ENCODE peak calls at places on chromosome 19, in four cellular contexts. One of them, this sample, is unnamed.

GRCh38 chr19:4057913-4058695 is 8.6 kb downstream of the ZBTB7A start:
- DNase-seq in sigmoid colon: peak; percentile 97
- DNase-seq in GM23338: peak; percentile 1
- DNase-seq in HL-60: peak; percentile 64
- DNase-seq in this sample: peak; percentile 88

GRCh38 chr19:7679017-7679720 is 1.5 kb upstream of the TRAPPC5 start:
- DNase-seq in sigmoid colon: no peak
- DNase-seq in GM23338: no peak
- DNase-seq in HL-60: peak; percentile 80
- DNase-seq in this sample: peak; percentile 91

GRCh38 chr19:50475736-50476223 is 527 bp upstream of the EMC10 start:
- DNase-seq in sigmoid colon: no peak
- DNase-seq in GM23338: no peak
- DNase-seq in HL-60: no peak
- DNase-seq in this sample: no peak

GRCh38 chr19:17794731-17795494 is at the start of gene B3GNT3:
- DNase-seq in sigmoid colon: no peak
- DNase-seq in GM23338: peak; percentile 89
- DNase-seq in HL-60: peak; percentile 15
- DNase-seq in this sample: no peak

GRCh38 chr19:13987101-13987890 is 18.8 kb downstream of the RFX1 start:
- DNase-seq in sigmoid colon: no peak
- DNase-seq in GM23338: no peak
- DNase-seq in HL-60: peak; percentile 87
- DNase-seq in this sample: peak; percentile 88

GRCh38 chr19:40363128-40363527 is 14.6 kb downstream of the PLD3 start:
- DNase-seq in sigmoid colon: no peak
- DNase-seq in GM23338: no peak
- DNase-seq in HL-60: peak; percentile 67
- DNase-seq in this sample: no peak

GRCh38 chr19:24101459-24102122 is 14.6 kb downstream of the ZNF254 start:
- DNase-seq in sigmoid colon: no peak
- DNase-seq in GM23338: no peak
- DNase-seq in HL-60: no peak
- DNase-seq in this sample: no peak

GRCh38 chr19:19417618-19418270 is 12.3 kb downstream of the GATAD2A start:
- DNase-seq in sigmoid colon: no peak
- DNase-seq in GM23338: no peak
- DNase-seq in HL-60: no peak
- DNase-seq in this sample: peak; percentile 42

GRCh38 chr19:39705578-39706188 is 1.4 kb downstream of the LGALS14 start:
- DNase-seq in sigmoid colon: no peak
- DNase-seq in GM23338: no peak
- DNase-seq in HL-60: peak; percentile 7
- DNase-seq in this sample: no peak

GRCh38 chr19:58095328-58095727 is 2.7 kb downstream of the ZSCAN18 start:
- DNase-seq in sigmoid colon: no peak
- DNase-seq in GM23338: no peak
- DNase-seq in HL-60: no peak
- DNase-seq in this sample: no peak

GRCh38 chr19:38792250-38793111 is 3.5 kb downstream of the LGALS7B start:
- DNase-seq in sigmoid colon: peak; percentile 73
- DNase-seq in GM23338: peak; percentile 93
- DNase-seq in HL-60: no peak
- DNase-seq in this sample: peak; percentile 92

GRCh38 chr19:9721861-9722260 is 46.7 kb downstream of the ZNF846 start:
- DNase-seq in sigmoid colon: no peak
- DNase-seq in GM23338: peak; percentile 23
- DNase-seq in HL-60: peak; percentile 30
- DNase-seq in this sample: no peak

GRCh38 chr19:16943942-16944625 is 55.3 kb downstream of the F2RL3 start:
- DNase-seq in sigmoid colon: no peak
- DNase-seq in GM23338: no peak
- DNase-seq in HL-60: no peak
- DNase-seq in this sample: no peak

GRCh38 chr19:13033244-13033643 is 38.0 kb downstream of the NFIX start:
- DNase-seq in sigmoid colon: no peak
- DNase-seq in GM23338: no peak
- DNase-seq in HL-60: peak; percentile 33
- DNase-seq in this sample: no peak

GRCh38 chr19:18746393-18747167 is 44.5 kb downstream of the COMP start:
- DNase-seq in sigmoid colon: no peak
- DNase-seq in GM23338: peak; percentile 55
- DNase-seq in HL-60: no peak
- DNase-seq in this sample: no peak

GRCh38 chr19:58279042-58279924 is 528 bp downstream of the ZNF8 start:
- DNase-seq in sigmoid colon: peak; percentile 84
- DNase-seq in GM23338: peak; percentile 82
- DNase-seq in HL-60: peak; percentile 34
- DNase-seq in this sample: no peak

GRCh38 chr19:18131841-18132596 is 20.9 kb upstream of the PIK3R2 start:
- DNase-seq in sigmoid colon: no peak
- DNase-seq in GM23338: peak; percentile 74
- DNase-seq in HL-60: no peak
- DNase-seq in this sample: no peak

GRCh38 chr19:18233224-18233825 is 7.1 kb upstream of the PDE4C start:
- DNase-seq in sigmoid colon: no peak
- DNase-seq in GM23338: peak; percentile 93
- DNase-seq in HL-60: peak; percentile 25
- DNase-seq in this sample: no peak

GRCh38 chr19:4378886-4379285 is 21.5 kb downstream of the SH3GL1 start:
- DNase-seq in sigmoid colon: no peak
- DNase-seq in GM23338: no peak
- DNase-seq in HL-60: no peak
- DNase-seq in this sample: no peak

GRCh38 chr19:50008532-50008931 is 16.6 kb downstream of the VRK3 start:
- DNase-seq in sigmoid colon: no peak
- DNase-seq in GM23338: peak; percentile 90
- DNase-seq in HL-60: peak; percentile 18
- DNase-seq in this sample: no peak

GRCh38 chr19:44682807-44683206 is 11.5 kb downstream of the CEACAM19 start:
- DNase-seq in sigmoid colon: no peak
- DNase-seq in GM23338: no peak
- DNase-seq in HL-60: no peak
- DNase-seq in this sample: no peak

GRCh38 chr19:8487137-8487851 is 15.1 kb downstream of the PRAM1 start:
- DNase-seq in sigmoid colon: no peak
- DNase-seq in GM23338: no peak
- DNase-seq in HL-60: peak; percentile 100
- DNase-seq in this sample: peak; percentile 89

GRCh38 chr19:10915511-10916091 is 12.8 kb downstream of the YIPF2 start:
- DNase-seq in sigmoid colon: no peak
- DNase-seq in GM23338: no peak
- DNase-seq in HL-60: no peak
- DNase-seq in this sample: no peak

GRCh38 chr19:57068921-57069697 is 50.7 kb upstream of the USP29 start:
- DNase-seq in sigmoid colon: peak; percentile 73
- DNase-seq in GM23338: peak; percentile 49
- DNase-seq in HL-60: no peak
- DNase-seq in this sample: no peak

GRCh38 chr19:4722671-4723464 is 774 bp downstream of the DPP9 start:
- DNase-seq in sigmoid colon: no peak
- DNase-seq in GM23338: no peak
- DNase-seq in HL-60: peak; percentile 35
- DNase-seq in this sample: no peak

GRCh38 chr19:4609878-4610511 is 29.3 kb upstream of the TNFAIP8L1 start:
- DNase-seq in sigmoid colon: no peak
- DNase-seq in GM23338: peak; percentile 64
- DNase-seq in HL-60: peak; percentile 77
- DNase-seq in this sample: peak; percentile 70

GRCh38 chr19:45186509-45187334 is 8.1 kb downstream of the BLOC1S3 start:
- DNase-seq in sigmoid colon: no peak
- DNase-seq in GM23338: no peak
- DNase-seq in HL-60: no peak
- DNase-seq in this sample: no peak

GRCh38 chr19:24033962-24034342 is 53.0 kb upstream of the ZNF254 start:
- DNase-seq in sigmoid colon: peak; percentile 75
- DNase-seq in GM23338: peak; percentile 50
- DNase-seq in HL-60: peak; percentile 61
- DNase-seq in this sample: no peak

GRCh38 chr19:57978586-57979289 is 4.4 kb upstream of the C19orf18 start:
- DNase-seq in sigmoid colon: no peak
- DNase-seq in GM23338: peak; percentile 16
- DNase-seq in HL-60: no peak
- DNase-seq in this sample: no peak

GRCh38 chr19:4304509-4305252 is at the start of gene FSD1:
- DNase-seq in sigmoid colon: no peak
- DNase-seq in GM23338: peak; percentile 88
- DNase-seq in HL-60: no peak
- DNase-seq in this sample: no peak

GRCh38 chr19:18860725-18861124 is 29.0 kb downstream of the UPF1 start:
- DNase-seq in sigmoid colon: no peak
- DNase-seq in GM23338: no peak
- DNase-seq in HL-60: no peak
- DNase-seq in this sample: peak; percentile 73

GRCh38 chr19:43806848-43807247 is 4.6 kb upstream of the LYPD5 start:
- DNase-seq in sigmoid colon: no peak
- DNase-seq in GM23338: no peak
- DNase-seq in HL-60: no peak
- DNase-seq in this sample: no peak

GRCh38 chr19:3503036-3503572 is 2.6 kb upstream of the DOHH start:
- DNase-seq in sigmoid colon: no peak
- DNase-seq in GM23338: no peak
- DNase-seq in HL-60: no peak
- DNase-seq in this sample: no peak

GRCh38 chr19:10231624-10232228 is 595 bp upstream of the S1PR2 start:
- DNase-seq in sigmoid colon: no peak
- DNase-seq in GM23338: no peak
- DNase-seq in HL-60: no peak
- DNase-seq in this sample: no peak

GRCh38 chr19:45008554-45008953 is 7.3 kb downstream of the RELB start:
- DNase-seq in sigmoid colon: no peak
- DNase-seq in GM23338: peak; percentile 53
- DNase-seq in HL-60: no peak
- DNase-seq in this sample: no peak

GRCh38 chr19:44573647-44574046 is 39.7 kb upstream of the IGSF23 start:
- DNase-seq in sigmoid colon: no peak
- DNase-seq in GM23338: no peak
- DNase-seq in HL-60: no peak
- DNase-seq in this sample: no peak

GRCh38 chr19:49591731-49592485 is 926 bp downstream of the PRR12 start:
- DNase-seq in sigmoid colon: peak; percentile 74
- DNase-seq in GM23338: peak; percentile 82
- DNase-seq in HL-60: peak; percentile 49
- DNase-seq in this sample: peak; percentile 89

GRCh38 chr19:17424743-17425365 is 5.0 kb downstream of the MVB12A start:
- DNase-seq in sigmoid colon: no peak
- DNase-seq in GM23338: peak; percentile 94
- DNase-seq in HL-60: peak; percentile 28
- DNase-seq in this sample: peak; percentile 76

GRCh38 chr19:3373971-3374368 is 7.6 kb downstream of the NFIC start:
- DNase-seq in sigmoid colon: no peak
- DNase-seq in GM23338: no peak
- DNase-seq in HL-60: no peak
- DNase-seq in this sample: no peak

DNA sequence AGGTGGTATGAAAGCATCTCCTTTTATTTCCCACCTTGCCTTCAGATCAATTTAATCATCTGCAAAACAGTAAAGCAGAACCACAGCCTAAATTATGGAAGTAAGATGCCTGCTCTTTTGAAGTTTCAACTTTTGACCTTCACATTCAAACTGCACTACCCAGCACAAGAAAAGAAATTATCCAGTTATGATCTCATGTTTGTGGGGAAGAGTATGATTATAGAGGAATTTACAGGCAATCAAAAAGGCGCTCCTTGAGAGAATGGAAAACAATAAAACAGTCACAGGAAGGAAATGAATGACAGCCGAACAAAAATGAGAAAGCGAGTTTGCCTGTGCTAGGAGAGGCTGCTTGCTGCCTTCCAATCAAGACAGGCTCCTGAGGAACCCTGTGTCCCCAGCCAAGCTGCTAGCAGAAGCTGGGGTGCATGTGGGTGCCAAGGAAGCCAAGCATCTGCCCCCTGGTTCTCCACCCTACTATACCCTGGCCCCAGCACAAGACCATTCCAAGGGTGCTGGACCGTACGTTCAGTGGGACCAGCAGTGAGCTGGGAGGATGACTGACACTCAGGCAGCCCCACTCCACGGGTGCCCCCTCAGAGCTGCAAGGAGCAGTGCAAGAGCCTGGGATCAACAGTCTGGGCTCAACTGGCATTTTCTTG is 47.8 kb downstream of the PEPD start:
- DNase-seq in sigmoid colon: no peak
- DNase-seq in GM23338: no peak
- DNase-seq in HL-60: no peak
- DNase-seq in this sample: peak; percentile 56
- H3K4me3 ChIP-seq in sigmoid colon: no peak overlapping the region
- H3K4me3 ChIP-seq in GM23338: no peak overlapping the region
- H3K4me3 ChIP-seq in HL-60: no peak overlapping the region
- H3K4me3 ChIP-seq in this sample: no peak overlapping the region

GRCh38 chr19:6275170-6275744 is 4.5 kb downstream of the MLLT1 start:
- DNase-seq in sigmoid colon: no peak
- DNase-seq in GM23338: no peak
- DNase-seq in HL-60: no peak
- DNase-seq in this sample: no peak

GRCh38 chr19:6274756-6275155 is 5.0 kb downstream of the MLLT1 start:
- DNase-seq in sigmoid colon: no peak
- DNase-seq in GM23338: no peak
- DNase-seq in HL-60: no peak
- DNase-seq in this sample: no peak

GRCh38 chr19:6278051-6278450 is 1.7 kb downstream of the MLLT1 start:
- DNase-seq in sigmoid colon: no peak
- DNase-seq in GM23338: no peak
- DNase-seq in HL-60: no peak
- DNase-seq in this sample: no peak

GRCh38 chr19:6273701-6274601 is 5.8 kb downstream of the MLLT1 start:
- DNase-seq in sigmoid colon: peak; percentile 95
- DNase-seq in GM23338: no peak
- DNase-seq in HL-60: peak; percentile 86
- DNase-seq in this sample: peak; percentile 89

DNA sequence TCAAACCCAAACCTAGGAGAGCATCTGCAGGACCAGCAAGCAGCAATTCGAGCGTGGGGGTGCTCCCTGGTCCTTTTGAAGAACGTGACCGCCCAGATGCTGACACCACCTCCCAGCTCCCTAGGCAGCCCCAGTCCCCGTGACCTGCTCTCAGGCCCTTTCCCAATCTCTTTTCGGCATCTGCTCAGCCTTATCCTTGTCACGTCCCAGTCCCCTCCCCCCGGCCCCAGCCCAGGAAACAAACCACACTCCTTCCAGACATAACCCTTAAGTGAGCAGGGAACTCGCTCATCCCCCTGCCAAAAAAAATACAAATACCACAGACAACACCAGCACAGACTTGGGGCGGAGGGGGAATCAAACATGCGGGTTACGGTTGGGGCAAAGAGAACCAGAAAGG is 3.3 kb downstream of the MLLT1 start:
- DNase-seq in sigmoid colon: peak; percentile 94
- DNase-seq in GM23338: no peak
- DNase-seq in HL-60: no peak
- DNase-seq in this sample: no peak
- TF ChIP-seq POLR2AphosphoS5 in sigmoid colon: no peak
- TF ChIP-seq POLR2AphosphoS5 in GM23338: no peak
- TF ChIP-seq POLR2AphosphoS5 in HL-60: no peak
- TF ChIP-seq POLR2AphosphoS5 in this sample: no peak

GRCh38 chr19:55382522-55383054 is 1.5 kb downstream of the TMEM238 start:
- DNase-seq in sigmoid colon: no peak
- DNase-seq in GM23338: no peak
- DNase-seq in HL-60: no peak
- DNase-seq in this sample: no peak
- H3K27ac ChIP-seq in sigmoid colon: no peak overlapping the region
- H3K27ac ChIP-seq in GM23338: no peak overlapping the region
- H3K27ac ChIP-seq in HL-60: no peak overlapping the region
- H3K27ac ChIP-seq in this sample: no peak overlapping the region

GRCh38 chr19:1000591-1001537 is 645 bp downstream of the GRIN3B start:
- DNase-seq in sigmoid colon: no peak
- DNase-seq in GM23338: peak; percentile 44
- DNase-seq in HL-60: no peak
- DNase-seq in this sample: no peak
- H3K4me3 ChIP-seq in sigmoid colon: no peak overlapping the region
- H3K4me3 ChIP-seq in GM23338: peak overlapping the region; percentile 54
- H3K4me3 ChIP-seq in HL-60: no peak overlapping the region
- H3K4me3 ChIP-seq in this sample: peak overlapping the region; percentile 35